ENCODE peak calls at places on chromosomes 2 and 18, in six cellular contexts. R is H9, Y is IMR-90, O is mesendoderm, D is H1, F is neuronal stem cell. W is an unnamed sample.

GRCh38 chr2:70214958-70215357 is 24.1 kb upstream of the C2orf42 start:
- DNase-seq in R (no peak), Y (peak), D (no peak), O (no peak), F (no peak), W (no peak)

GRCh38 chr2:120858361-120858760 is 122.7 kb downstream of the GLI2 start:
- DNase-seq in F (no peak), D (no peak), O (no peak), R (no peak), Y (no peak), W (no peak)

GRCh38 chr2:240597054-240597418 is 10.5 kb downstream of the CAPN10 start:
- DNase-seq in R (no peak), D (no peak), Y (no peak), F (no peak), O (no peak), W (no peak)

GRCh38 chr2:66700181-66700686 is 265.3 kb downstream of the MEIS1 start:
- DNase-seq in F (peak), O (peak), D (no peak), Y (no peak), R (no peak), W (no peak)

GRCh38 chr2:10487144-10488104 is 39.3 kb upstream of the ODC1 start:
- DNase-seq in R (no peak), O (no peak), D (peak), F (no peak), Y (no peak), W (no peak)

GRCh38 chr2:1674766-1675397 is 69.4 kb downstream of the PXDN start:
- DNase-seq in D (no peak), O (no peak), Y (no peak), R (no peak), F (no peak), W (no peak)

GRCh38 chr18:47247036-47247832 is 4.2 kb downstream of the SKOR2 start:
- DNase-seq in F (no peak), R (peak), Y (no peak), D (peak), O (peak), W (no peak)

GRCh38 chr18:72206814-72207213 is 337.3 kb downstream of the CBLN2 start:
- DNase-seq in R (no peak), Y (no peak), O (no peak), D (no peak), F (no peak), W (no peak)

GRCh38 chr2:239294571-239295054 is 106.2 kb downstream of the HDAC4 start:
- DNase-seq in D (no peak), Y (no peak), R (no peak), O (no peak), F (no peak), W (no peak)

GRCh38 chr2:12396699-12397098 is 320.0 kb upstream of the TRIB2 start:
- DNase-seq in D (no peak), O (peak), R (no peak), Y (no peak), F (no peak), W (no peak)

GRCh38 chr2:19321946-19322345 is 36.5 kb downstream of the OSR1 start:
- DNase-seq in D (no peak), F (no peak), Y (peak), O (no peak), R (no peak), W (no peak)

GRCh38 chr2:76415821-76416220 is 705.1 kb upstream of the GCFC2 start:
- DNase-seq in O (no peak), Y (no peak), R (no peak), D (no peak), F (no peak), W (no peak)

GRCh38 chr2:118209727-118210126 is 121.5 kb downstream of the INSIG2 start:
- DNase-seq in O (no peak), F (no peak), D (no peak), Y (no peak), R (no peak), W (no peak)

DNA sequence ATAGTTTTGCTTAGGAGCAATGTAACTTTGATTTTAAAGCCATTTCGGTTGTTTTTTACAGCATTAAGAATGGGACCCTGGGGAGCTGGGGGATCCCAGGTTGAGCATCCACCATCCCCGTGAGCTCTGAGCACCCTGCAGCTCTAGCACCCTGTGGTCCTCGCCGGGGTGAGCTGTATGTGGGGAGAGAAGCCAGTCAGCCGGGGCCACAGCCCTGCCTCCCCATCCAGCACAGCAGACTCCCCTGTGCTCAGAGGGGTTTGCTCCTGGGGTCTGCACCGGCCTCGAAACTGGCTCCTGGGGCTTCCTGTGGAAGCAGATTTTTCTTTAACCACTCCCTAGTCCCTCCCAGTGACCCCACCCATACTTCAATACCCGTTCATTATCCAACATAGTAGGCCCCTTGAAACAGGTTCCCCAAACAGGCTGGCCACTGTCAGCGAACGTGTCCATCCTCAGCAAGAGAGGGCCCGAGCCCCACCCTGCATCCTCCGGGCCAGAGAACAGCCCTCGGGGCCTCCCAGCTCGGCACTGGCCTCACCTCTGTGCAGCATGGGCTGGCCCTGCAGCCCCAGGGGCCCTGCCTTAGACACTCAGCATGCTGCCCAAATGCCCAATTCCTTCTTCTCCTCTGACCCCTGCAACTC is 1.2 kb downstream of the COL6A3 start:
- DNase-seq in O (no peak), Y (no peak), F (no peak), D (no peak), R (no peak), W (no peak)
- H3K18ac ChIP-seq in O (no peak), Y (peak), F (no peak), D (no peak), R (no peak), W (peak)

GRCh38 chr2:173107629-173108022 is 32.0 kb downstream of the MAP3K20 start:
- DNase-seq in R (no peak), O (no peak), Y (no peak), F (no peak), D (no peak), W (no peak)

GRCh38 chr2:173106959-173107628 is 31.4 kb downstream of the MAP3K20 start:
- DNase-seq in F (no peak), Y (no peak), O (no peak), R (no peak), D (no peak), W (no peak)

GRCh38 chr2:173101687-173102086 is 26.0 kb downstream of the MAP3K20 start:
- DNase-seq in O (no peak), Y (peak), F (no peak), R (no peak), D (no peak), W (peak)

GRCh38 chr2:173099804-173100203 is 24.2 kb downstream of the MAP3K20 start:
- DNase-seq in R (no peak), O (peak), Y (no peak), F (no peak), D (no peak), W (no peak)

DNA sequence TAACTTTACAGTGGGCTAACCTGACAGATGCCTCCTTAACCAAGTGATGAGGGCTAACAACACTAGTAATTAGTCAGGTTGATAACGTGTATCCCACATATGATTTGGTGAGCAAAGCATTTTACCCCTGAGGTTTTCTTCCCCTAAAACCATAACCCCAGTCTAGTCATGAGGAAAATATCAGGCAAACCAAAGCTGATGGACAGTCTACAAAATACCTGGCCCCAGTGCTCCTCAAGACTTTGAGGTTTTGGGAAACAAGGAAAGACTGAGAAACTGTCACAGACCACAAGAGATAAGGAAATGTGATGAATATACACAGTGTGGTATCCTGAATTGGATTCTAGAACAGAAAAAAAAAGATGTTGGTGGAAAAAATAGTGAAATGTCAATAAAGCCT is 28.5 kb downstream of the MAP3K20 start:
- DNase-seq in R (no peak), O (no peak), D (no peak), F (no peak), Y (no peak), W (no peak)
- H4K8ac ChIP-seq in R (no peak), O (no peak), D (no peak), F (no peak), Y (no peak), W (no peak)

DNA sequence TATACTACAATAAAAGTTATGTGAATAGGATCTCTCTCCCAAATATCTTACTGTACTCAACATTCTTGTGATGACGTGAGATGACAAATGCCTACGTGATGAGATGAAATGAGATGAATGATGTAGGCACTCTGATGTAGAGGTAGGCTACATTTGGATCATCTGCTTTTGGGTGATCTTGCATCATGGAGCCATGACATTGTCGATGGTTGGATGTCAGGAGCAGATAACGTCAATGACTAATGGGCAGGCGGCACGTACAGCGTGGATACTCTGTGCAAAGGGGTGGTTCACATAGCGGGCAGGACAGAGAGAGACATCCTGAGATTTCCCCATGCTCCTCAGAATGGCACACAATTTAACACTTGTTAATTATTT is 40.8 kb upstream of the PPP1R1C start:
- DNase-seq in Y (no peak), O (no peak), F (no peak), R (no peak), D (no peak), W (no peak)
- H3K18ac ChIP-seq in Y (no peak), O (no peak), F (no peak), R (no peak), D (no peak), W (no peak)

DNA sequence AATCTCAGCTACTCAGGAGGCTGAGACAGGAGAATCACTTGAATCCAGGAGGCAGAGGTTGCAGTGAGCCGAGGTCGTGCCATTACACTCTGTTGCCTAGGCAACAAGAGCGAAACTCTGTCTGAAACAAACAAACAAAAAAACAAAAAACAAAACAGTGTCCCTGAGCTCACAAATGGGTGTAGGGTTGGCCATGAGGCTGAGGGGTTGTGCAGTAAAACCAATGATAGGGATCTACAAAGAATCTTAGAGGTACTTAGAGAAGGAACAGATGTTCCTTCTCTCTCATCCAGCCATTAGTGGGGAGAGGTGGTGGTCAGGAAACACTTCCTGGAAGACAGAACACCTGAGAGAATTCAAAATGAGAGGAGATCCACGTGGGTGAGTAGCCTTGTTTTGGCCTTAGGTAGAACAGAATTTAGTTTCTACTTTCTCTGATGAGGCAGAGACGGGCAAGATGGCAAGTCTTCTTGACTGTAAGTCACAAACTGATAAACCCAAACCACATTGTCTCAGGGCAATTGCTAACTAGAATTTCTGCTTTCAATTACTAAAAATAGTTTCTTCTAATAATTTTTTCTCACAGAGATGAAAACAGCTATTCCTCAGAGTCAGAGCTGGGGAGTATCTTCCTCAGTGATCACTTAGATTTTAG is 61.5 kb upstream of the PPM1B start:
- DNase-seq in Y (no peak), O (peak), R (no peak), F (no peak), D (no peak), W (no peak)
- H4K8ac ChIP-seq in Y (no peak), O (no peak), R (no peak), F (no peak), D (no peak), W (no peak)

DNA sequence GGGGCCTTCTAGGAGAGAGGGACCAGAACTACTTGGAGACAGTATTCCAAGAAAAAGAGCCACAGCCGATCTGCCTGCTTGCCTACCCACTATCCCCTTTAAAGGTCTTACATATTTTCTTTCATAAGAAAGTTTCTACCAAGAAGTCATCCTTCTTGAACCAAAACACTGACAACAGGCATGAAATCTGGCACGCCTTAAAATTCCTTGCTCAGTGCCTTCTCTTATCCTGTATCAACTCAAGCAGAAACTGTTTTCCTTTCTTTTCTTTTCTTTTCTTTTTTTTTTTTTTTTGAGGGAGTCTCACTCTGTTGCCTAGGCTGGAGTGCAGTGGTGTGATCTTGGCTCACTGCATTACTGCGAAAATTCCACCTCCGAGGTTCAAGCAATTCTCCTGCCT is 48.3 kb upstream of the ZFP36L2 start:
- DNase-seq in Y (no peak), R (no peak), O (no peak), F (no peak), D (no peak), W (no peak)
- H3K18ac ChIP-seq in Y (no peak), R (no peak), O (no peak), F (no peak), D (no peak), W (no peak)